ENCODE peak calls at places on chromosomes 12 and 14, in six cellular contexts. P, C, E, K, O and T are unnamed samples.

GRCh38 chr12:103495158-103495782 is 498 bp downstream of the C12orf42 start:
- DNase-seq in P (peak), C (peak), E (peak), K (peak), O (no peak), T (peak)

GRCh38 chr12:47557401-47557800 is 148.4 kb downstream of the RPAP3 start:
- DNase-seq in P (no peak), C (no peak), E (no peak), K (peak), O (no peak), T (no peak)

GRCh38 chr14:66174453-66174891 is 311.7 kb upstream of the CCDC196 start:
- DNase-seq in P (no peak), C (no peak), E (no peak), K (no peak), O (no peak), T (no peak)

GRCh38 chr14:43687866-43688265 is 819.2 kb downstream of the FSCB start:
- DNase-seq in P (no peak), C (no peak), E (no peak), K (no peak), O (no peak), T (no peak)

GRCh38 chr14:68403191-68403781 is 389.6 kb downstream of the ZFP36L1 start:
- DNase-seq in P (no peak), C (no peak), E (no peak), K (no peak), O (no peak), T (no peak)

GRCh38 chr12:68530965-68531364 is 79.7 kb upstream of the RAP1B start:
- DNase-seq in P (no peak), C (peak), E (no peak), K (no peak), O (peak), T (no peak)

GRCh38 chr12:65565601-65566560 is 258.4 kb upstream of the HMGA2 start:
- DNase-seq in P (no peak), C (peak), E (no peak), K (peak), O (peak), T (no peak)

GRCh38 chr12:95838125-95838524 is 20.6 kb upstream of the SNRPF start:
- DNase-seq in P (no peak), C (peak), E (no peak), K (no peak), O (peak), T (no peak)

GRCh38 chr12:122352394-122352793 is 70.1 kb downstream of the CLIP1 start:
- DNase-seq in P (no peak), C (no peak), E (no peak), K (no peak), O (no peak), T (no peak)

GRCh38 chr14:34693228-34693939 is 21.0 kb downstream of the CFL2 start:
- DNase-seq in P (no peak), C (peak), E (peak), K (peak), O (no peak), T (no peak)

GRCh38 chr12:50725011-50725899 is 38.6 kb upstream of the ATF1 start:
- DNase-seq in P (no peak), C (no peak), E (no peak), K (no peak), O (no peak), T (no peak)

GRCh38 chr12:130438243-130438620 is 100.5 kb downstream of the PIWIL1 start:
- DNase-seq in P (no peak), C (no peak), E (no peak), K (no peak), O (no peak), T (no peak)

GRCh38 chr14:34049769-34050168 is 98.9 kb upstream of the EGLN3 start:
- DNase-seq in P (no peak), C (no peak), E (no peak), K (no peak), O (no peak), T (no peak)

GRCh38 chr12:84858796-84859195 is 53.8 kb downstream of the SLC6A15 start:
- DNase-seq in P (no peak), C (no peak), E (no peak), K (no peak), O (no peak), T (no peak)

GRCh38 chr14:37813746-37814145 is 218.3 kb downstream of the TTC6 start:
- DNase-seq in P (no peak), C (no peak), E (no peak), K (no peak), O (no peak), T (no peak)

GRCh38 chr12:48508987-48509386 is 16.4 kb upstream of the OR8S1 start:
- DNase-seq in P (no peak), C (no peak), E (no peak), K (no peak), O (no peak), T (no peak)

GRCh38 chr14:101639257-101639833 is 78.0 kb downstream of the DIO3 start:
- DNase-seq in P (no peak), C (no peak), E (no peak), K (no peak), O (no peak), T (no peak)

GRCh38 chr14:100348779-100349708 is 25.9 kb downstream of the SLC25A47 start:
- DNase-seq in P (no peak), C (no peak), E (no peak), K (no peak), O (no peak), T (no peak)

GRCh38 chr12:129483494-129483893 is 420.3 kb downstream of the TMEM132D start:
- DNase-seq in P (no peak), C (no peak), E (no peak), K (no peak), O (no peak), T (no peak)

GRCh38 chr12:91349451-91349850 is 166.8 kb upstream of the DCN start:
- DNase-seq in P (no peak), C (no peak), E (no peak), K (no peak), O (no peak), T (no peak)

GRCh38 chr14:102973706-102974280 is 51.3 kb downstream of the AMN start:
- DNase-seq in P (no peak), C (no peak), E (no peak), K (no peak), O (no peak), T (no peak)

GRCh38 chr12:12506541-12506940 is 56.1 kb downstream of the DUSP16 start:
- DNase-seq in P (peak), C (peak), E (no peak), K (peak), O (peak), T (no peak)

GRCh38 chr14:69643430-69644200 is 32.2 kb downstream of the SUSD6 start:
- DNase-seq in P (no peak), C (no peak), E (no peak), K (no peak), O (no peak), T (no peak)

GRCh38 chr12:94297325-94297724 is 148.9 kb downstream of the PLXNC1 start:
- DNase-seq in P (no peak), C (no peak), E (no peak), K (no peak), O (no peak), T (no peak)

GRCh38 chr12:124477109-124477915 is 90.1 kb downstream of the NCOR2 start:
- DNase-seq in P (no peak), C (no peak), E (no peak), K (no peak), O (no peak), T (no peak)

GRCh38 chr14:105100931-105101330 is 35.7 kb upstream of the GPR132 start:
- DNase-seq in P (no peak), C (no peak), E (no peak), K (no peak), O (no peak), T (no peak)